ENCODE peak calls at places on chromosomes 4 and X, in six cellular contexts. D is CD4-positive, alpha-beta memory T cell; K is transverse colon; G is psoas muscle; F is aorta; B is A549. U is an unnamed sample.

GRCh38 chrX:2370436-2370835 is 130.3 kb downstream of the DHRSX start:
- DNase-seq in D (no peak), K (no peak), G (no peak), F (no peak), B (no peak), U (no peak)

GRCh38 chr4:43339435-43339834 is 446.9 kb downstream of the GRXCR1 start:
- DNase-seq in D (no peak), K (no peak), G (no peak), F (no peak), B (no peak), U (no peak)

GRCh38 chr4:98341309-98341708 is 80.1 kb downstream of the RAP1GDS1 start:
- DNase-seq in D (no peak), K (no peak), G (no peak), F (no peak), B (no peak), U (no peak)

GRCh38 chrX:13721371-13721770 is 13.0 kb downstream of the TRAPPC2 start:
- DNase-seq in D (no peak), K (no peak), G (no peak), F (no peak), B (no peak), U (no peak)

GRCh38 chr4:101356928-101357327 is 9.6 kb upstream of the PPP3CA start:
- DNase-seq in D (no peak), K (no peak), G (no peak), F (no peak), B (peak; percentile 78), U (peak; percentile 32)

GRCh38 chrX:138986866-138987265 is 275.3 kb upstream of the FGF13 start:
- DNase-seq in D (no peak), K (no peak), G (no peak), F (no peak), B (no peak), U (no peak)

GRCh38 chr4:8495803-8496202 is 55.2 kb downstream of the TRMT44 start:
- DNase-seq in D (no peak), K (no peak), G (no peak), F (no peak), B (no peak), U (no peak)

GRCh38 chrX:68895339-68896250 is 66.8 kb downstream of the EFNB1 start:
- DNase-seq in D (no peak), K (peak; percentile 62), G (peak; percentile 69), F (peak; percentile 73), B (peak; percentile 31), U (no peak)

GRCh38 chr4:148778980-148779675 is 336.9 kb upstream of the NR3C2 start:
- DNase-seq in D (no peak), K (no peak), G (no peak), F (no peak), B (no peak), U (no peak)

GRCh38 chr4:20043992-20044391 is 207.7 kb upstream of the SLIT2 start:
- DNase-seq in D (no peak), K (no peak), G (no peak), F (no peak), B (no peak), U (no peak)

GRCh38 chr4:6472387-6473263 is at the start of gene PPP2R2C:
- DNase-seq in D (no peak), K (no peak), G (no peak), F (no peak), B (peak; percentile 26), U (no peak)

GRCh38 chr4:170662250-170662649 is 572.5 kb upstream of the AADAT start:
- DNase-seq in D (no peak), K (no peak), G (no peak), F (no peak), B (no peak), U (no peak)

GRCh38 chrX:40152173-40152705 is 54.5 kb upstream of the BCOR start:
- DNase-seq in D (no peak), K (peak; percentile 51), G (peak; percentile 71), F (no peak), B (no peak), U (peak; percentile 86)

GRCh38 chr4:153204247-153205027 is at the start of gene TRIM2:
- DNase-seq in D (no peak), K (peak; percentile 86), G (peak; percentile 70), F (peak; percentile 58), B (no peak), U (peak; percentile 84)

GRCh38 chrX:19947612-19948011 is 43.2 kb downstream of the BCLAF3 start:
- DNase-seq in D (no peak), K (no peak), G (no peak), F (no peak), B (no peak), U (no peak)

GRCh38 chrX:113512700-113513395 is 672.2 kb upstream of the AMOT start:
- DNase-seq in D (no peak), K (no peak), G (no peak), F (no peak), B (peak; percentile 1), U (no peak)

DNA sequence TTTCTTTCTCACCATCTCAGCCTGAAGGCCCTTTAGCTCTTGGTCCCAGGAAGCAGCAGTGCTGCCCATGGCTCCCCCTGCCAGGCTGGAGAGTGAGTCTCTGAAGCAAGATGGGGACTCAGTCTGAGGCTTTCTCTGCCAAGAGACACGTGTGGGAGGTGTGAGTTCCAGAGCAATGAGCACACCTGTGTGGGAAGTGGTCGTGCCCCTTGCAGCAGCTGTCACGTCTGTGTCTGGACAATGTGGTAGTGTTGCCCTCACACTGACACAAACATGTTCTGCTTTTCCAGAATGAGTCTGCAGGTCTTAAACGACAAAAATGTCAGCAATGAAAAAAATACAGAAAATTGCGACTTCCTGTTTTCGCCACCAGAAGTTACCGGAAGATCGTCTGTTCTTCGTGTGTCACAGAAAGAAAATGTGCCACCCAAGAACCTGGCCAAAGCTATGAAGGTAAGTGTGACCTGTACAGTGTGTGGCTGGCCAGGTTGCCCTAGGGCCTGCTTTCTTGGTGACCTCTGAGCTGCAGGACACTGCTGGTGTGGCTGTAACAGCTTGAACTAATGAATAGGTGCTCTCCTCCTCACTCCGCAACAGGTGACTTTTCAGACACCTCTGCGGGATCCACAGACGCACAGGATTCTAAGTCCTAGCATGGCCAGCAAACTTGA is 1.9 kb downstream of the TACC3 start:
- DNase-seq in D (peak; percentile 68), K (no peak), G (peak; percentile 44), F (no peak), B (no peak), U (no peak)
- H3K4me1 ChIP-seq in D (peaks cover 69% of the 10 kb centered on the region), K (peaks cover 36% of the 10 kb centered on the region), G (peaks cover 31% of the 10 kb centered on the region), F (no peaks in the 10 kb centered on the region), B (peaks cover 44% of the 10 kb centered on the region), U (peaks cover 52% of the 10 kb centered on the region)

DNA sequence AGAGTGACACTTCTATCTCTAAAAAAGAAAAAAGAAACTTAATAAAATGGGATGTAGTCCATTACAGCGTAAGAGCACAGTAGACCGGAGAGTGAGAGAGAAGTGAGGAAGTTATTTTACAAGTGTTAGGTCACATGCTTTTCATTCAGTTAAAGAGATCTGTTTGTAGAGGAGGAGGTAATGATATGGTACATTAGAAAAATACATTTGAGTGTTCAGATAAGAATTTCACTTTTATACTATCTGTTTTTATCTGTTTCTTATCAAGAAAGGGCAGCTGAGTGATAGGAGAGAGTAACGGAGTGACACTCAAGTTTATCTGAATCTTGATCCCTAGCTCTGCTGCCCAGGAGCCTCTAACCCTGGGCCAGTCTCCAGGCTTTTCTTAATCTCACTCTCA is 38.9 kb downstream of the FNIP2 start:
- DNase-seq in D (no peak), K (no peak), G (no peak), F (no peak), B (no peak), U (no peak)
- H3K4me1 ChIP-seq in D (peaks cover 27% of the 10 kb centered on the region), K (peaks cover 66% of the 10 kb centered on the region), G (peaks cover 79% of the 10 kb centered on the region), F (no peaks in the 10 kb centered on the region), B (peaks cover 23% of the 10 kb centered on the region), U (peaks cover 79% of the 10 kb centered on the region)

DNA sequence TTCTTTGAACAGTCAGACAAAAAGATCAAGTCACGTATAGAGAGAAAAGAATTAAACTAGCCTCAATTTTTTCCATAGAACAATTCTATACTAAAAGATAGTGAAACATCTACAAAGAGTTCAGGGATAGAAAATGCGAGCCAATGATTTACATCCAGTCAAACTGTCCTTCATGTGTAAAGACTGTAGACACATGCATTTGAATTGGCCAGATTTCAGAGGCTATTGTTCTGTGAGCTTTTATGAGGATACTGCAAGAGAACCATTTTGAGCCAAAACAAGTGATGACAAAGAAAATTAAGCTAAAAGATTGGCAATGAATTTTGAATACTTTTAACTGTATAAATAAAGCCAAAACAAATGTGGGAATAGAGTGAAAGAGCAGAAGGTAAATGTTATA is 1230.3 kb downstream of the RPA4 start:
- DNase-seq in D (no peak), K (no peak), G (no peak), F (no peak), B (no peak), U (no peak)
- H3K4me1 ChIP-seq in D (no peaks in the 10 kb centered on the region), K (no peaks in the 10 kb centered on the region), G (no peaks in the 10 kb centered on the region), F (no peaks in the 10 kb centered on the region), B (no peaks in the 10 kb centered on the region), U (no peaks in the 10 kb centered on the region)

GRCh38 chrX:107672955-107673378 is 44.7 kb downstream of the PRPS1 start:
- DNase-seq in D (peak; percentile 91), K (peak; percentile 87), G (peak; percentile 88), F (peak; percentile 78), B (peak; percentile 86), U (peak; percentile 87)

GRCh38 chrX:107674480-107675364 is 46.4 kb downstream of the PRPS1 start:
- DNase-seq in D (no peak), K (peak; percentile 69), G (peak; percentile 82), F (peak; percentile 75), B (no peak), U (no peak)

GRCh38 chrX:107673933-107674479 is 45.7 kb downstream of the PRPS1 start:
- DNase-seq in D (peak; percentile 97), K (peak; percentile 88), G (peak; percentile 93), F (peak; percentile 87), B (no peak), U (peak; percentile 40)

GRCh38 chrX:107675365-107675654 is 47.0 kb downstream of the PRPS1 start:
- DNase-seq in D (no peak), K (no peak), G (no peak), F (no peak), B (no peak), U (no peak)

GRCh38 chrX:107673401-107673800 is 45.1 kb downstream of the PRPS1 start:
- DNase-seq in D (no peak), K (no peak), G (no peak), F (no peak), B (no peak), U (no peak)
- H3K4me1 ChIP-seq in D (peaks cover 53% of the 10 kb centered on the region), K (peaks cover 7% of the 10 kb centered on the region), G (peaks cover 24% of the 10 kb centered on the region), F (no peaks in the 10 kb centered on the region), B (peaks cover 40% of the 10 kb centered on the region), U (peaks cover 46% of the 10 kb centered on the region)

GRCh38 chr4:144705861-144706590 is 60.1 kb downstream of the HHIP start:
- DNase-seq in D (no peak), K (no peak), G (no peak), F (no peak), B (no peak), U (no peak)

GRCh38 chr4:144710526-144710912 is 64.6 kb downstream of the HHIP start:
- DNase-seq in D (no peak), K (no peak), G (no peak), F (no peak), B (no peak), U (no peak)

GRCh38 chr4:144711685-144712456 is 65.9 kb downstream of the HHIP start:
- DNase-seq in D (no peak), K (no peak), G (no peak), F (no peak), B (no peak), U (no peak)

GRCh38 chr4:144709793-144710525 is 64.0 kb downstream of the HHIP start:
- DNase-seq in D (no peak), K (peak; percentile 23), G (no peak), F (no peak), B (peak; percentile 44), U (no peak)

GRCh38 chr4:144709159-144709558 is 63.2 kb downstream of the HHIP start:
- DNase-seq in D (no peak), K (no peak), G (no peak), F (no peak), B (no peak), U (no peak)
- H3K4me1 ChIP-seq in D (no peaks in the 10 kb centered on the region), K (no peaks in the 10 kb centered on the region), G (no peaks in the 10 kb centered on the region), F (no peaks in the 10 kb centered on the region), B (peaks cover 25% of the 10 kb centered on the region), U (no peaks in the 10 kb centered on the region)

GRCh38 chr4:121143126-121143525 is 21.0 kb downstream of the TNIP3 start:
- DNase-seq in D (no peak), K (no peak), G (no peak), F (no peak), B (no peak), U (no peak)
- H3K4me1 ChIP-seq in D (peaks cover 19% of the 10 kb centered on the region), K (no peaks in the 10 kb centered on the region), G (no peaks in the 10 kb centered on the region), F (no peaks in the 10 kb centered on the region), B (no peaks in the 10 kb centered on the region), U (no peaks in the 10 kb centered on the region)

U was measured in upper lobe of left lung.